ENCODE peak calls at places on chromosomes 16 and 17, in nine cellular contexts. One of them, this sample, is unnamed.

GRCh38 chr16:21263640-21264211 is 14.4 kb downstream of the CRYM start:
- DNase-seq in ovary: no peak
- DNase-seq in BE2C: no peak
- DNase-seq in progenitor cell of endocrine pancreas: no peak
- DNase-seq in kidney: peak
- DNase-seq in colonic mucosa: peak
- DNase-seq in AG09319: peak
- DNase-seq in endothelial cell: no peak
- DNase-seq in tibial artery: no peak
- DNase-seq in this sample: no peak

GRCh38 chr16:86520317-86521210 is 10.2 kb downstream of the FOXF1 start:
- DNase-seq in tibial artery: no peak
- DNase-seq in endothelial cell: no peak
- DNase-seq in colonic mucosa: no peak
- DNase-seq in AG09319: no peak
- DNase-seq in BE2C: no peak
- DNase-seq in progenitor cell of endocrine pancreas: no peak
- DNase-seq in kidney: peak
- DNase-seq in ovary: no peak
- DNase-seq in this sample: no peak

GRCh38 chr17:63433746-63434591 is 12.1 kb downstream of the CYB561 start:
- DNase-seq in AG09319: peak
- DNase-seq in progenitor cell of endocrine pancreas: no peak
- DNase-seq in colonic mucosa: peak
- DNase-seq in endothelial cell: no peak
- DNase-seq in BE2C: peak
- DNase-seq in ovary: peak
- DNase-seq in kidney: peak
- DNase-seq in tibial artery: peak
- DNase-seq in this sample: no peak

GRCh38 chr16:9318764-9319163 is 227.3 kb downstream of the HAPSTR1 start:
- DNase-seq in ovary: no peak
- DNase-seq in BE2C: no peak
- DNase-seq in progenitor cell of endocrine pancreas: no peak
- DNase-seq in colonic mucosa: no peak
- DNase-seq in endothelial cell: no peak
- DNase-seq in tibial artery: no peak
- DNase-seq in AG09319: no peak
- DNase-seq in kidney: no peak
- DNase-seq in this sample: no peak

GRCh38 chr16:3009568-3010390 is 2.9 kb upstream of the CLDN9 start:
- DNase-seq in kidney: peak
- DNase-seq in endothelial cell: no peak
- DNase-seq in ovary: no peak
- DNase-seq in tibial artery: no peak
- DNase-seq in AG09319: no peak
- DNase-seq in progenitor cell of endocrine pancreas: peak
- DNase-seq in BE2C: no peak
- DNase-seq in colonic mucosa: no peak
- DNase-seq in this sample: peak

GRCh38 chr16:12081048-12081404 is 104.5 kb downstream of the SNX29 start:
- DNase-seq in endothelial cell: no peak
- DNase-seq in AG09319: no peak
- DNase-seq in BE2C: no peak
- DNase-seq in kidney: no peak
- DNase-seq in colonic mucosa: no peak
- DNase-seq in tibial artery: no peak
- DNase-seq in ovary: no peak
- DNase-seq in progenitor cell of endocrine pancreas: no peak
- DNase-seq in this sample: no peak

GRCh38 chr16:25210758-25211157 is 6.0 kb upstream of the AQP8 start:
- DNase-seq in AG09319: no peak
- DNase-seq in tibial artery: no peak
- DNase-seq in endothelial cell: no peak
- DNase-seq in progenitor cell of endocrine pancreas: no peak
- DNase-seq in kidney: no peak
- DNase-seq in BE2C: no peak
- DNase-seq in colonic mucosa: no peak
- DNase-seq in ovary: no peak
- DNase-seq in this sample: no peak

GRCh38 chr17:33166472-33166871 is 126.6 kb downstream of the ASIC2 start:
- DNase-seq in colonic mucosa: no peak
- DNase-seq in ovary: no peak
- DNase-seq in progenitor cell of endocrine pancreas: no peak
- DNase-seq in endothelial cell: no peak
- DNase-seq in BE2C: no peak
- DNase-seq in tibial artery: no peak
- DNase-seq in AG09319: no peak
- DNase-seq in kidney: no peak
- DNase-seq in this sample: no peak

GRCh38 chr17:5249615-5250014 is 15.0 kb upstream of the SCIMP start:
- DNase-seq in progenitor cell of endocrine pancreas: peak
- DNase-seq in BE2C: peak
- DNase-seq in ovary: peak
- DNase-seq in colonic mucosa: peak
- DNase-seq in kidney: no peak
- DNase-seq in endothelial cell: peak
- DNase-seq in AG09319: peak
- DNase-seq in tibial artery: no peak
- DNase-seq in this sample: peak

GRCh38 chr17:41728056-41728455 is 6.4 kb downstream of the HAP1 start:
- DNase-seq in AG09319: no peak
- DNase-seq in BE2C: no peak
- DNase-seq in progenitor cell of endocrine pancreas: no peak
- DNase-seq in ovary: no peak
- DNase-seq in tibial artery: no peak
- DNase-seq in colonic mucosa: no peak
- DNase-seq in kidney: no peak
- DNase-seq in endothelial cell: no peak
- DNase-seq in this sample: no peak

GRCh38 chr17:55264273-55264639 is 504 bp upstream of the HLF start:
- DNase-seq in tibial artery: no peak
- DNase-seq in progenitor cell of endocrine pancreas: no peak
- DNase-seq in AG09319: no peak
- DNase-seq in kidney: no peak
- DNase-seq in colonic mucosa: no peak
- DNase-seq in endothelial cell: no peak
- DNase-seq in ovary: peak
- DNase-seq in BE2C: no peak
- DNase-seq in this sample: no peak

GRCh38 chr17:34850023-34850422 is 111.2 kb downstream of the CCT6B start:
- DNase-seq in BE2C: no peak
- DNase-seq in colonic mucosa: no peak
- DNase-seq in kidney: no peak
- DNase-seq in progenitor cell of endocrine pancreas: no peak
- DNase-seq in tibial artery: no peak
- DNase-seq in endothelial cell: no peak
- DNase-seq in ovary: no peak
- DNase-seq in AG09319: no peak
- DNase-seq in this sample: no peak

GRCh38 chr16:5621826-5622225 is 524.2 kb upstream of the EEF2KMT start:
- DNase-seq in AG09319: no peak
- DNase-seq in endothelial cell: no peak
- DNase-seq in ovary: no peak
- DNase-seq in progenitor cell of endocrine pancreas: no peak
- DNase-seq in tibial artery: no peak
- DNase-seq in colonic mucosa: no peak
- DNase-seq in BE2C: peak
- DNase-seq in kidney: no peak
- DNase-seq in this sample: no peak

GRCh38 chr17:45009676-45010467 is 41.6 kb downstream of the DCAKD start:
- DNase-seq in kidney: no peak
- DNase-seq in colonic mucosa: no peak
- DNase-seq in endothelial cell: no peak
- DNase-seq in progenitor cell of endocrine pancreas: no peak
- DNase-seq in AG09319: no peak
- DNase-seq in ovary: no peak
- DNase-seq in tibial artery: no peak
- DNase-seq in BE2C: no peak
- DNase-seq in this sample: no peak

GRCh38 chr17:42929497-42929844 is 28.9 kb downstream of the G6PC1 start:
- DNase-seq in BE2C: no peak
- DNase-seq in kidney: no peak
- DNase-seq in progenitor cell of endocrine pancreas: no peak
- DNase-seq in endothelial cell: no peak
- DNase-seq in tibial artery: no peak
- DNase-seq in colonic mucosa: no peak
- DNase-seq in ovary: no peak
- DNase-seq in AG09319: no peak
- DNase-seq in this sample: no peak

GRCh38 chr17:45273551-45273957 is 11.7 kb upstream of the SPATA32 start:
- DNase-seq in BE2C: no peak
- DNase-seq in AG09319: no peak
- DNase-seq in endothelial cell: no peak
- DNase-seq in colonic mucosa: no peak
- DNase-seq in ovary: no peak
- DNase-seq in tibial artery: no peak
- DNase-seq in kidney: peak
- DNase-seq in progenitor cell of endocrine pancreas: no peak
- DNase-seq in this sample: no peak

GRCh38 chr17:31792007-31792585 is 66.9 kb downstream of the COPRS start:
- DNase-seq in BE2C: no peak
- DNase-seq in progenitor cell of endocrine pancreas: no peak
- DNase-seq in ovary: no peak
- DNase-seq in colonic mucosa: no peak
- DNase-seq in tibial artery: no peak
- DNase-seq in endothelial cell: no peak
- DNase-seq in AG09319: no peak
- DNase-seq in kidney: no peak
- DNase-seq in this sample: no peak

GRCh38 chr16:47987136-47987535 is 168.7 kb downstream of the ABCC12 start:
- DNase-seq in colonic mucosa: no peak
- DNase-seq in progenitor cell of endocrine pancreas: no peak
- DNase-seq in ovary: no peak
- DNase-seq in AG09319: no peak
- DNase-seq in tibial artery: no peak
- DNase-seq in BE2C: no peak
- DNase-seq in kidney: no peak
- DNase-seq in endothelial cell: no peak
- DNase-seq in this sample: no peak

GRCh38 chr16:84446596-84447392 is 57.7 kb downstream of the MEAK7 start:
- DNase-seq in endothelial cell: no peak
- DNase-seq in AG09319: no peak
- DNase-seq in ovary: no peak
- DNase-seq in tibial artery: peak
- DNase-seq in progenitor cell of endocrine pancreas: no peak
- DNase-seq in kidney: no peak
- DNase-seq in colonic mucosa: no peak
- DNase-seq in BE2C: no peak
- DNase-seq in this sample: no peak

GRCh38 chr16:50259334-50260205 is 6.8 kb upstream of the ADCY7 start:
- DNase-seq in progenitor cell of endocrine pancreas: no peak
- DNase-seq in tibial artery: peak
- DNase-seq in BE2C: peak
- DNase-seq in kidney: peak
- DNase-seq in AG09319: no peak
- DNase-seq in ovary: peak
- DNase-seq in colonic mucosa: peak
- DNase-seq in endothelial cell: no peak
- DNase-seq in this sample: no peak

GRCh38 chr17:76337413-76337777 is 16.3 kb downstream of the PRPSAP1 start:
- DNase-seq in endothelial cell: no peak
- DNase-seq in colonic mucosa: no peak
- DNase-seq in tibial artery: peak
- DNase-seq in AG09319: no peak
- DNase-seq in ovary: no peak
- DNase-seq in progenitor cell of endocrine pancreas: no peak
- DNase-seq in kidney: no peak
- DNase-seq in BE2C: no peak
- DNase-seq in this sample: no peak

GRCh38 chr16:65667013-65667578 is 545.2 kb upstream of the CDH11 start:
- DNase-seq in progenitor cell of endocrine pancreas: no peak
- DNase-seq in BE2C: no peak
- DNase-seq in AG09319: no peak
- DNase-seq in tibial artery: no peak
- DNase-seq in kidney: no peak
- DNase-seq in ovary: no peak
- DNase-seq in endothelial cell: peak
- DNase-seq in colonic mucosa: no peak
- DNase-seq in this sample: no peak
- TF ChIP-seq CTCF in progenitor cell of endocrine pancreas: no peak
- TF ChIP-seq CTCF in BE2C: peak
- TF ChIP-seq CTCF in AG09319: peak
- TF ChIP-seq CTCF in tibial artery: no peak
- TF ChIP-seq CTCF in kidney: no peak
- TF ChIP-seq CTCF in ovary: no peak
- TF ChIP-seq CTCF in endothelial cell: no peak
- TF ChIP-seq CTCF in colonic mucosa: no peak
- TF ChIP-seq CTCF in this sample: no peak

DNA sequence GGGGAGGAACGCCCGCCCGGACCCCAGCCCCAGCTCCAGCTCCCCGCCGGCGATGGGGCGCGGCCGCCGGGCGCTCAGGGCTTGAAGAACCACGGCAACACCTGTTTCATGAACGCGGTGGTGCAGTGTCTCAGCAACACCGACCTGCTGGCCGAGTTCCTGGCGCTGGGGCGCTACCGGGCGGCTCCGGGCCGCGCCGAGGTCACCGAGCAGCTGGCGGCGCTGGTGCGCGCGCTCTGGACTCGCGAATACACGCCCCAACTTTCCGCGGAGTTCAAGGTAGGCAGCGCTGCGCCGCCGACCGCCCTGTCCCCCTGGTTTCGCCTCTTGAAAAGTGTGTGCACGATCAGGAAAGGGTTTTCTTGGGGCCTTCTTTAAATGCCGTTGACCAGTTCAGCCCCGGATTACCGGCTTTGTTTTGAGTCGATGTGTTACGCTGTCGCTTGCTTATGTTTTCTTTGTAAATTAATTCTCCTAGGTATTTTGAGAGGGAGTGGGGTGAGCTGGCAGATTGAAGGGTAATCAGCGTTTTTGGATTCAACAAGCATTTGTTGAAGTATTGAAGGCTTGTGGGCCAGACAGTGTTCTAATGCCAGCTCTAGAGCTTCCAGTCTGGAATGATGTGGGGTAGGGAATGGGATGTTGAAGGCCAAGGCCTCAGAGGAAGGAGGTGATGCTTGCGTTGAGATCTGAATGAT is 690 bp downstream of the USP43 start:
- DNase-seq in endothelial cell: peak
- DNase-seq in colonic mucosa: peak
- DNase-seq in progenitor cell of endocrine pancreas: peak
- DNase-seq in BE2C: no peak
- DNase-seq in AG09319: no peak
- DNase-seq in tibial artery: no peak
- DNase-seq in ovary: no peak
- DNase-seq in kidney: peak
- DNase-seq in this sample: no peak
- TF ChIP-seq CTCF in endothelial cell: no peak
- TF ChIP-seq CTCF in colonic mucosa: no peak
- TF ChIP-seq CTCF in progenitor cell of endocrine pancreas: no peak
- TF ChIP-seq CTCF in BE2C: no peak
- TF ChIP-seq CTCF in AG09319: no peak
- TF ChIP-seq CTCF in tibial artery: no peak
- TF ChIP-seq CTCF in ovary: no peak
- TF ChIP-seq CTCF in kidney: peak
- TF ChIP-seq CTCF in this sample: no peak

GRCh38 chr17:8572767-8573166 is 57.8 kb downstream of the MYH10 start:
- DNase-seq in ovary: no peak
- DNase-seq in tibial artery: no peak
- DNase-seq in colonic mucosa: no peak
- DNase-seq in kidney: no peak
- DNase-seq in endothelial cell: no peak
- DNase-seq in progenitor cell of endocrine pancreas: no peak
- DNase-seq in BE2C: no peak
- DNase-seq in AG09319: no peak
- DNase-seq in this sample: no peak
- TF ChIP-seq CTCF in ovary: no peak
- TF ChIP-seq CTCF in tibial artery: peak
- TF ChIP-seq CTCF in colonic mucosa: no peak
- TF ChIP-seq CTCF in kidney: peak
- TF ChIP-seq CTCF in endothelial cell: no peak
- TF ChIP-seq CTCF in progenitor cell of endocrine pancreas: no peak
- TF ChIP-seq CTCF in BE2C: peak
- TF ChIP-seq CTCF in AG09319: peak
- TF ChIP-seq CTCF in this sample: no peak

GRCh38 chr17:78504156-78504925 is 72.9 kb downstream of the DNAH17 start:
- DNase-seq in tibial artery: no peak
- DNase-seq in BE2C: no peak
- DNase-seq in progenitor cell of endocrine pancreas: no peak
- DNase-seq in endothelial cell: no peak
- DNase-seq in kidney: peak
- DNase-seq in ovary: no peak
- DNase-seq in AG09319: no peak
- DNase-seq in colonic mucosa: no peak
- DNase-seq in this sample: no peak
- TF ChIP-seq CTCF in tibial artery: no peak
- TF ChIP-seq CTCF in BE2C: no peak
- TF ChIP-seq CTCF in progenitor cell of endocrine pancreas: no peak
- TF ChIP-seq CTCF in endothelial cell: no peak
- TF ChIP-seq CTCF in kidney: no peak
- TF ChIP-seq CTCF in ovary: no peak
- TF ChIP-seq CTCF in AG09319: no peak
- TF ChIP-seq CTCF in colonic mucosa: no peak
- TF ChIP-seq CTCF in this sample: no peak